ENCODE peak calls at places on chromosomes 3 and 15, in five cellular contexts. U, H, N, E and A are unnamed samples.

GRCh38 chr3:15768421-15769255 is 29.1 kb downstream of the ANKRD28 start:
- DNase-seq in E (peak), U (peak), H (no peak), N (peak), A (no peak)

GRCh38 chr3:65767551-65767950 is 271.2 kb downstream of the MAGI1 start:
- DNase-seq in E (no peak), H (no peak), N (no peak), U (no peak), A (no peak)

GRCh38 chr3:23404241-23404640 is 201.1 kb downstream of the UBE2E2 start:
- DNase-seq in E (peak), H (no peak), U (no peak), N (no peak), A (no peak)

GRCh38 chr3:111662012-111662411 is 66.9 kb upstream of the ZBED2 start:
- DNase-seq in E (no peak), U (no peak), N (no peak), H (no peak), A (no peak)

GRCh38 chr3:113249111-113249510 is 37.8 kb downstream of the BOC start:
- DNase-seq in N (no peak), E (peak), U (no peak), H (no peak), A (no peak)

GRCh38 chr15:78002996-78003395 is 74.5 kb downstream of the TBC1D2B start:
- DNase-seq in E (no peak), H (no peak), U (no peak), N (no peak), A (no peak)

GRCh38 chr3:73352841-73353493 is 271.8 kb downstream of the PDZRN3 start:
- DNase-seq in U (no peak), H (no peak), N (no peak), E (no peak), A (no peak)

GRCh38 chr3:72582211-72582878 is 265.9 kb downstream of the SHQ1 start:
- DNase-seq in U (peak), E (no peak), N (no peak), H (no peak), A (no peak)

GRCh38 chr15:58537480-58537879 is 105.7 kb downstream of the LIPC start:
- DNase-seq in E (no peak), N (no peak), U (no peak), H (no peak), A (no peak)

GRCh38 chr3:4855676-4856075 is 123.6 kb upstream of the BHLHE40 start:
- DNase-seq in H (no peak), N (no peak), U (no peak), E (no peak), A (no peak)

GRCh38 chr3:122893754-122894668 is 99.1 kb downstream of the SLC49A4 start:
- DNase-seq in H (no peak), E (peak), N (no peak), U (no peak), A (no peak)

GRCh38 chr3:37990527-37990926 is at the start of gene VILL:
- DNase-seq in E (no peak), H (no peak), N (no peak), U (no peak), A (no peak)

GRCh38 chr3:47838503-47838902 is 35.6 kb downstream of the DHX30 start:
- DNase-seq in H (no peak), N (no peak), E (no peak), U (no peak), A (no peak)

GRCh38 chr3:183313764-183314163 is 60.7 kb downstream of the B3GNT5 start:
- DNase-seq in H (no peak), N (no peak), U (no peak), E (no peak), A (no peak)

GRCh38 chr15:45458746-45459403 is 63.7 kb downstream of the SLC30A4 start:
- DNase-seq in E (peak), U (peak), H (peak), N (no peak), A (peak)

GRCh38 chr3:53153914-53154434 is 7.0 kb upstream of the PRKCD start:
- DNase-seq in U (no peak), H (no peak), N (no peak), E (no peak), A (no peak)

GRCh38 chr3:9226326-9226725 is 23.1 kb downstream of the SRGAP3 start:
- DNase-seq in H (no peak), E (no peak), N (no peak), U (no peak), A (no peak)

GRCh38 chr3:100850721-100851120 is 141.4 kb downstream of the TFG start:
- DNase-seq in H (no peak), U (no peak), N (no peak), E (no peak), A (no peak)

GRCh38 chr3:183579967-183580720 is 24.6 kb upstream of the KLHL6 start:
- DNase-seq in H (no peak), U (no peak), N (no peak), E (peak), A (no peak)

GRCh38 chr3:122505676-122506075 is 9.1 kb downstream of the KPNA1 start:
- DNase-seq in U (no peak), E (no peak), N (no peak), H (no peak), A (no peak)

GRCh38 chr3:137988152-137988551 is 21.8 kb upstream of the CLDN18 start:
- DNase-seq in U (peak), E (no peak), N (peak), H (no peak), A (peak)

GRCh38 chr3:13091898-13092620 is 18.8 kb upstream of the IQSEC1 start:
- DNase-seq in E (peak), U (peak), H (peak), N (peak), A (peak)

GRCh38 chr3:194570898-194571297 is 62.3 kb downstream of the TMEM44 start:
- DNase-seq in H (no peak), E (no peak), N (no peak), U (no peak), A (no peak)

GRCh38 chr3:101962055-101962454 is 112.7 kb downstream of the NFKBIZ start:
- DNase-seq in U (no peak), E (peak), H (no peak), N (no peak), A (no peak)

GRCh38 chr15:52546031-52546751 is 17.5 kb upstream of the MYO5A start:
- DNase-seq in U (no peak), E (no peak), N (no peak), H (no peak), A (no peak)

GRCh38 chr3:161274691-161275298 is 53.7 kb downstream of the NMD3 start:
- DNase-seq in H (peak), U (peak), E (peak), N (peak), A (peak)

GRCh38 chr3:100957407-100958100 is 35.7 kb downstream of the ABI3BP start:
- DNase-seq in H (no peak), E (peak), N (no peak), U (no peak), A (no peak)

GRCh38 chr15:97014001-97014400 is 683.5 kb downstream of the NR2F2 start:
- DNase-seq in E (peak), H (no peak), U (no peak), N (no peak), A (no peak)

GRCh38 chr3:160112481-160112880 is 112.7 kb upstream of the C3orf80 start:
- DNase-seq in H (no peak), U (no peak), N (no peak), E (no peak), A (no peak)

GRCh38 chr15:60592386-60593339 is 113.7 kb upstream of the ICE2 start:
- DNase-seq in H (peak), E (peak), U (peak), N (peak), A (no peak)

GRCh38 chr3:165855581-165855980 is 18.4 kb upstream of the BCHE start:
- DNase-seq in E (peak), H (no peak), U (no peak), N (no peak), A (no peak)

GRCh38 chr3:103082501-103082900 is 647.7 kb downstream of the ZPLD1 start:
- DNase-seq in U (no peak), N (no peak), H (no peak), E (peak), A (no peak)

GRCh38 chr15:21261965-21262850 is 178.1 kb downstream of the POTEB3 start:
- DNase-seq in H (no peak), N (no peak), E (no peak), U (no peak), A (no peak)

GRCh38 chr3:170222647-170223541 is 670 bp downstream of the PRKCI start:
- DNase-seq in H (peak), N (no peak), U (peak), E (peak), A (no peak)

GRCh38 chr3:108132727-108133373 is 42.0 kb upstream of the CD47 start:
- DNase-seq in H (no peak), E (peak), U (no peak), N (no peak), A (no peak)

GRCh38 chr15:74787251-74788041 is 5.6 kb downstream of the CSK start:
- DNase-seq in N (peak), H (peak), E (peak), U (no peak), A (no peak)

GRCh38 chr15:90780916-90781315 is 63.8 kb downstream of the BLM start:
- DNase-seq in H (no peak), E (no peak), N (no peak), U (no peak), A (no peak)

GRCh38 chr3:4766716-4767499 is 212.3 kb upstream of the BHLHE40 start:
- DNase-seq in H (no peak), N (no peak), U (no peak), E (no peak), A (no peak)

GRCh38 chr3:134426660-134427181 is 52.5 kb upstream of the AMOTL2 start:
- DNase-seq in E (peak), N (no peak), H (no peak), U (no peak), A (no peak)